ENCODE peak calls at places on chromosomes 13 and 19, in five cellular contexts. H is K562, P is GM12878, B is H1, X is HepG2. T is an unnamed sample.

GRCh38 chr13:36495431-36495830 is 63.1 kb downstream of the CCNA1 start:
- DNase-seq in H (no peak), P (no peak), B (no peak), X (no peak), T (no peak)

GRCh38 chr19:18306903-18307681 is 15.8 kb downstream of the LSM4 start:
- DNase-seq in H (no peak), P (no peak), B (no peak), X (no peak), T (no peak)

GRCh38 chr13:99383511-99383921 is 76.3 kb upstream of the GPR183 start:
- DNase-seq in H (no peak), P (no peak), B (no peak), X (no peak), T (no peak)

GRCh38 chr19:55304980-55305379 is 20.2 kb downstream of the TMEM150B start:
- DNase-seq in H (peak; percentile 35), P (no peak), B (no peak), X (no peak), T (no peak)

GRCh38 chr13:33388254-33388998 is 102.9 kb upstream of the STARD13 start:
- DNase-seq in H (no peak), P (no peak), B (no peak), X (no peak), T (peak; percentile 23)

GRCh38 chr19:54180691-54181091 is 7.7 kb upstream of the TMC4 start:
- DNase-seq in H (no peak), P (no peak), B (no peak), X (no peak), T (no peak)

GRCh38 chr19:44024900-44025216 is 321 bp upstream of the ZNF222 start:
- DNase-seq in H (peak; percentile 8), P (no peak), B (no peak), X (no peak), T (no peak)

GRCh38 chr13:99985243-99985874 is 3.8 kb downstream of the ZIC2 start:
- DNase-seq in H (no peak), P (no peak), B (no peak), X (no peak), T (no peak)

GRCh38 chr13:46197299-46197975 is 14.3 kb upstream of the LRRC63 start:
- DNase-seq in H (no peak), P (no peak), B (no peak), X (no peak), T (no peak)

GRCh38 chr19:58558066-58558622 is at the start of gene UBE2M:
- DNase-seq in H (peak; percentile 57), P (no peak), B (no peak), X (no peak), T (no peak)

GRCh38 chr13:31797154-31797775 is 57.9 kb downstream of the RXFP2 start:
- DNase-seq in H (peak; percentile 3), P (no peak), B (no peak), X (peak; percentile 3), T (peak; percentile 8)

GRCh38 chr19:1360126-1360817 is 23.4 kb upstream of the NDUFS7 start:
- DNase-seq in H (no peak), P (no peak), B (no peak), X (no peak), T (no peak)

GRCh38 chr19:42301646-42302204 is at the start of gene PRR19:
- DNase-seq in H (peak; percentile 74), P (no peak), B (no peak), X (no peak), T (no peak)

GRCh38 chr19:2309734-2310362 is 1.9 kb upstream of the LINGO3 start:
- DNase-seq in H (no peak), P (no peak), B (no peak), X (no peak), T (no peak)

GRCh38 chr19:31114585-31114984 is 234.7 kb downstream of the TSHZ3 start:
- DNase-seq in H (no peak), P (no peak), B (no peak), X (no peak), T (no peak)

GRCh38 chr13:37106642-37107041 is 1.2 kb upstream of the CSNK1A1L start:
- DNase-seq in H (no peak), P (no peak), B (no peak), X (no peak), T (no peak)

DNA sequence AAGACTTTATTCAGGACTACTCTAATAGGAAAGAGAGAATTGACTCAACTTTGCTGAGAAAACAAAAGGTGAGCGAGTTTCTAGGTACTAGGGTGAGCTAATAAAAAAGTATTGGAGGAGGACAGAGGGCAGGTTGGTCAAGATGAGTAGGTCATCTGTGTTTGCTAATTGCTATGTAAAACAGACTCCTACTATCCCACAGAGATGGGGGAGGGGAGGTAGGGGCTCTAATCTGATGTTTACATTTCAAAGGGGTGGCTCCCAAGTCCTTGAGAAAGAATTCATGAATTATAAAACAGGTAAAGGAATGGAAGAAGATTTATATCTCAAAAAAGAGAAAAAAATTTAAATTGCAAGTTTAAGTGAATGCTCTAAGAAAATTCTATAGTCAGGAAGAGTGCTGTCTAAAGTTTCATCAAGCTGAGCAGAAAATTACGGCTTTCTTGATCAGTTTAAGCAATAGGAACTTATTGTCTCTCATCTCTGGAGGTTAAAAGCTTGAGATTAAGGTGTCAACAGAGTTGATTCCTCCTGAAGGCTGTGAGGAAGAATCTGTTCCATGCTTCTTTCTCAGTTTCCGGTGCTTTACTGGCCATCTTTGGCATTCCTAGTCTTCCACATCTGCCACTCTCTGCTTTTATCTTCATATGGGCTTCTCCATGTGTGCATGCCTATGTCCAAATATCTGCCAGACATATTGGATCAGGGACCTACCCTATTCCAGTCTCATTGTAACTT is 790.3 kb downstream of the SLITRK5 start:
- DNase-seq in H (no peak), P (no peak), B (peak; percentile 84), X (no peak), T (no peak)
- TF ChIP-seq POLR2AphosphoS5 in H (no peak), P (no peak), B (peak; percentile 58), X (no peak), T (no peak)

GRCh38 chr13:40680659-40681323 is 14.3 kb upstream of the FOXO1 start:
- DNase-seq in H (no peak), P (no peak), B (peak; percentile 85), X (no peak), T (no peak)

GRCh38 chr13:40677064-40677463 is 10.6 kb upstream of the FOXO1 start:
- DNase-seq in H (no peak), P (no peak), B (no peak), X (no peak), T (no peak)

GRCh38 chr13:40681341-40682051 is 15.1 kb upstream of the FOXO1 start:
- DNase-seq in H (peak; percentile 29), P (no peak), B (no peak), X (no peak), T (no peak)

GRCh38 chr13:40679586-40679985 is 13.1 kb upstream of the FOXO1 start:
- DNase-seq in H (no peak), P (no peak), B (no peak), X (no peak), T (no peak)

DNA sequence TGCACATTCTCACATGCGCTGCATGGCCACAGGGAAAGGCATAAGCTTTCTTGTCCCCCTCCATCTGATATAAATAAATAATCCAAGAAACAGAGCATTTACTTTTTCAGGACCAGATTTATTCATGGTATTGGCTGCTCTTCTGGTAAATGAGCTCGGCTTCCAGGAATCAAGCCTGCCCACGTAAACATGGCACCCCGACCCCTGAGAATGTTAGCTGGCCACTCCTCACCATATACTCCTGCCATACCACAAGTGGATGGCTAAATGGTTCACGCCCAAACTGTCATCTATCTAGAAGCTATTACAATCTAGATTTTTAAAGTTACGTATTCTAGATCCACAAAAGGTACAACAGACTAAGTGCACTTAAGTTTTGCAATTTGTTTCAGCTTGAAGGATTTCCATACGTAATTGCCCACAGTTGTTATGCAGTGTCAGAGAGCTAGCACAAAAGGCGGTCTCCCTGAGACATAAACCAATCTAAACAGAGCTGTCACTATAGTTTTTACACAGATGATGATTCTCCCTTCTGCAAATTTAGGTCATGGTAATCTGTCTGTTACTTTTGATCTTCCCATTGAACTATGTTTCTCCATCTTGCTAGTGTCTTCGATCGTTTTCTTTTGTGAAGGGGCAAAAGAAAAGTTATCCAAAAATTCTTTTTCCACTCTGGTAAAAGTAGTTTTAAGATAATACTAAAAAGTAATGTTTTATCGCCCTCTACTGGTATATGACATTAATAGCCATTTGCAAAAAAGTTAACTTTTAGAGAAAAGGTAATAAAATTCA is 16.2 kb upstream of the FOXO1 start:
- DNase-seq in H (no peak), P (no peak), B (no peak), X (no peak), T (no peak)
- TF ChIP-seq CEBPB in H (no peak), P (no peak), B (no peak), X (no peak), T (no peak)

DNA sequence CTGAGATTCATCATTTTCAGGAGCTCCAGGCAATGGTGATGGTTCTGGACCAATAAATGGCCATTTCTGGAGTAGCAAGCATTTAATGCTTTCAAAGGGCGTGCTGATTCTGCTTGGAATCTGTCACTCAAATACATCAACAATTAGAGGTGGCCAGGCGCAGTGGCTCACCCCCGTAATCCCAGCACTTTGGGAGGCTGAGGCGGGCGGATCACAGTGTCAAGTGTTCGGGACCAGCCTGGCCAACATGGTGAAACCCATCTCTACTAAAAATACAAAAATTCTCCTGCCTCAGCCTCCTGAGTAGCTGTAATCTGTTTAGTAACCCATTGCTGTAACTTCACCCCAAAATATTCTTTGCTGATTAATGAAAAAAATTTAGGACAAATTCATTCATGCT is 1574.2 kb downstream of the EFNB2 start:
- DNase-seq in H (no peak), P (no peak), B (no peak), X (no peak), T (no peak)
- TF ChIP-seq SP1 in H (no peak), P (no peak), B (no peak), X (no peak), T (no peak)

GRCh38 chr19:4717966-4718701 is 5.5 kb downstream of the DPP9 start:
- DNase-seq in H (no peak), P (no peak), B (no peak), X (no peak), T (no peak)

GRCh38 chr19:4720037-4720700 is 3.5 kb downstream of the DPP9 start:
- DNase-seq in H (no peak), P (no peak), B (no peak), X (no peak), T (no peak)

GRCh38 chr19:4717191-4717965 is 6.3 kb downstream of the DPP9 start:
- DNase-seq in H (no peak), P (no peak), B (no peak), X (peak; percentile 50), T (no peak)

GRCh38 chr19:4721196-4721595 is 2.4 kb downstream of the DPP9 start:
- DNase-seq in H (no peak), P (no peak), B (no peak), X (no peak), T (no peak)

GRCh38 chr19:4719499-4719866 is 4.2 kb downstream of the DPP9 start:
- DNase-seq in H (no peak), P (no peak), B (no peak), X (no peak), T (no peak)
- TF ChIP-seq POLR2AphosphoS5 in H (no peak), P (no peak), B (no peak), X (no peak), T (no peak)

T was measured in HCT116.